ENCODE peak calls at places on chromosomes 16 and 17, in seven cellular contexts. One of them, this sample, is unnamed. For H3K36me3 and H3K4me1, the result is how much of the 10 kb centered on the place peaks cover.

GRCh38 chr17:6910987-6911603 is 79.6 kb upstream of the TEKT1 start:
- DNase-seq in ovary: no peak
- DNase-seq in CD4-positive, CD25-positive, alpha-beta regulatory T cell: peak
- DNase-seq in esophagus squamous epithelium: no peak
- DNase-seq in CD8-positive, alpha-beta T cell: no peak
- DNase-seq in mucosa of descending colon: no peak
- DNase-seq in tibial nerve: no peak
- DNase-seq in this sample: peak

GRCh38 chr17:5705081-5705875 is 121.0 kb upstream of the NLRP1 start:
- DNase-seq in ovary: no peak
- DNase-seq in CD4-positive, CD25-positive, alpha-beta regulatory T cell: no peak
- DNase-seq in esophagus squamous epithelium: no peak
- DNase-seq in CD8-positive, alpha-beta T cell: no peak
- DNase-seq in mucosa of descending colon: no peak
- DNase-seq in tibial nerve: no peak
- DNase-seq in this sample: peak

GRCh38 chr16:85490971-85491771 is 122.0 kb upstream of the GSE1 start:
- DNase-seq in ovary: no peak
- DNase-seq in CD4-positive, CD25-positive, alpha-beta regulatory T cell: peak
- DNase-seq in esophagus squamous epithelium: no peak
- DNase-seq in CD8-positive, alpha-beta T cell: peak
- DNase-seq in mucosa of descending colon: peak
- DNase-seq in tibial nerve: no peak
- DNase-seq in this sample: no peak

GRCh38 chr17:59342681-59343127 is 11.2 kb downstream of the YPEL2 start:
- DNase-seq in ovary: no peak
- DNase-seq in CD4-positive, CD25-positive, alpha-beta regulatory T cell: no peak
- DNase-seq in esophagus squamous epithelium: no peak
- DNase-seq in CD8-positive, alpha-beta T cell: no peak
- DNase-seq in mucosa of descending colon: no peak
- DNase-seq in tibial nerve: no peak
- DNase-seq in this sample: no peak

GRCh38 chr17:31596382-31597323 is 205.2 kb downstream of the RAB11FIP4 start:
- DNase-seq in ovary: peak
- DNase-seq in CD4-positive, CD25-positive, alpha-beta regulatory T cell: no peak
- DNase-seq in esophagus squamous epithelium: no peak
- DNase-seq in CD8-positive, alpha-beta T cell: no peak
- DNase-seq in mucosa of descending colon: peak
- DNase-seq in tibial nerve: peak
- DNase-seq in this sample: peak

GRCh38 chr16:66928702-66929388 is 3.5 kb upstream of the RRAD start:
- DNase-seq in ovary: no peak
- DNase-seq in CD4-positive, CD25-positive, alpha-beta regulatory T cell: no peak
- DNase-seq in esophagus squamous epithelium: no peak
- DNase-seq in CD8-positive, alpha-beta T cell: no peak
- DNase-seq in mucosa of descending colon: peak
- DNase-seq in tibial nerve: no peak
- DNase-seq in this sample: peak

GRCh38 chr17:38596651-38597050 is 9.1 kb downstream of the SRCIN1 start:
- DNase-seq in ovary: no peak
- DNase-seq in CD4-positive, CD25-positive, alpha-beta regulatory T cell: no peak
- DNase-seq in esophagus squamous epithelium: no peak
- DNase-seq in CD8-positive, alpha-beta T cell: no peak
- DNase-seq in mucosa of descending colon: no peak
- DNase-seq in tibial nerve: no peak
- DNase-seq in this sample: no peak

GRCh38 chr17:7712111-7712771 is 5.3 kb upstream of the DNAH2 start:
- DNase-seq in ovary: no peak
- DNase-seq in CD4-positive, CD25-positive, alpha-beta regulatory T cell: no peak
- DNase-seq in esophagus squamous epithelium: no peak
- DNase-seq in CD8-positive, alpha-beta T cell: no peak
- DNase-seq in mucosa of descending colon: no peak
- DNase-seq in tibial nerve: no peak
- DNase-seq in this sample: no peak

GRCh38 chr17:43701318-43701743 is 39.6 kb upstream of the MEOX1 start:
- DNase-seq in ovary: no peak
- DNase-seq in CD4-positive, CD25-positive, alpha-beta regulatory T cell: peak
- DNase-seq in esophagus squamous epithelium: no peak
- DNase-seq in CD8-positive, alpha-beta T cell: peak
- DNase-seq in mucosa of descending colon: no peak
- DNase-seq in tibial nerve: no peak
- DNase-seq in this sample: peak

GRCh38 chr16:66523861-66524354 is 26.0 kb downstream of the TK2 start:
- DNase-seq in ovary: no peak
- DNase-seq in CD4-positive, CD25-positive, alpha-beta regulatory T cell: peak
- DNase-seq in esophagus squamous epithelium: no peak
- DNase-seq in CD8-positive, alpha-beta T cell: peak
- DNase-seq in mucosa of descending colon: no peak
- DNase-seq in tibial nerve: no peak
- DNase-seq in this sample: no peak

GRCh38 chr17:82386881-82387498 is 15.4 kb downstream of the UTS2R start:
- DNase-seq in ovary: no peak
- DNase-seq in CD4-positive, CD25-positive, alpha-beta regulatory T cell: no peak
- DNase-seq in esophagus squamous epithelium: no peak
- DNase-seq in CD8-positive, alpha-beta T cell: no peak
- DNase-seq in mucosa of descending colon: no peak
- DNase-seq in tibial nerve: no peak
- DNase-seq in this sample: no peak
- H3K4me3 ChIP-seq in ovary: no peak
- H3K4me3 ChIP-seq in CD4-positive, CD25-positive, alpha-beta regulatory T cell: no peak
- H3K4me3 ChIP-seq in esophagus squamous epithelium: no peak
- H3K4me3 ChIP-seq in CD8-positive, alpha-beta T cell: no peak
- H3K4me3 ChIP-seq in mucosa of descending colon: no peak
- H3K4me3 ChIP-seq in tibial nerve: no peak
- H3K4me3 ChIP-seq in this sample: no peak

DNA sequence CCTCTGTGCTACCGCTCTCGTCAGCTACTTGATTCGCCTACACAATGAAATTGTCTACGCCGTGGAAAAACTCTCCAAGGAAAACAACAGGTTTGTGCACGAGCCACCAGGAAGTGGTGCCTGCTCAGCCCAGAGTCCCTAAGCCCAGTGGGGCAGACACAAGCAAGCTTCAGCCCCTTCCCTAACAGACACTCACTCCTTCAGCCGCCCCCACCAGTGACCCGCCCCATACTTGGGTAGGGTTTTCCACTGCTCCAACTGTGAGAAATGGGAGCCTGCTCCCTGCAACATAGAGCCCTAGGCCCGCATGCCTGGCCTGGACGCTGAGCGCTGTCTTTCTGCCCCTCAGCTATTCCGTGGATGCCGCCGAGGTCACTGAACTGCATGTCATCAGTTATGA is 28.6 kb upstream of the ENDOV start:
- DNase-seq in ovary: no peak
- DNase-seq in CD4-positive, CD25-positive, alpha-beta regulatory T cell: no peak
- DNase-seq in esophagus squamous epithelium: no peak
- DNase-seq in CD8-positive, alpha-beta T cell: no peak
- DNase-seq in mucosa of descending colon: no peak
- DNase-seq in tibial nerve: no peak
- DNase-seq in this sample: no peak
- H3K36me3 ChIP-seq in ovary: under half
- H3K36me3 ChIP-seq in CD4-positive, CD25-positive, alpha-beta regulatory T cell: half or more
- H3K36me3 ChIP-seq in esophagus squamous epithelium: half or more
- H3K36me3 ChIP-seq in CD8-positive, alpha-beta T cell: half or more
- H3K36me3 ChIP-seq in mucosa of descending colon: under half
- H3K36me3 ChIP-seq in tibial nerve: under half
- H3K36me3 ChIP-seq in this sample: half or more

DNA sequence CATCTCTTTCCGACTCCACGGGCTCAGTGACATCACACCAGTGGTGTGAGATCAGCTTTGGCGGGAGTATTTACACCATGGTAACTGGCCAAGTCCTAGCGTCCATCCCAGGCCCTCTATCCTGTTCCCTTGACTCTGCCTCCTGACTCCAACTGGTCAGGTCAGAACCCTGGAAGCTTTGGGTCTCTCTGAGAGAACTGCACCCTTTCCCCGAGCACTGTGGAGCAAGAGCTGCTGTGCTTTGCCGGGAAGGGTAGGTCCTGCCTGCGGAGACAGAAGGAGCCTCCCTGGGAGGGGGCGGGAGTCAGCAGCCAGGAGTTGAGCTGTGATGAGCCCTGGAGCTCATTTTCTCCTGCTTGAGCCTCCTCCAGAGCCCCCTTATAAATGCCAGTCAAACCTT is 212.1 kb upstream of the TNRC6C start:
- DNase-seq in ovary: no peak
- DNase-seq in CD4-positive, CD25-positive, alpha-beta regulatory T cell: no peak
- DNase-seq in esophagus squamous epithelium: no peak
- DNase-seq in CD8-positive, alpha-beta T cell: no peak
- DNase-seq in mucosa of descending colon: no peak
- DNase-seq in tibial nerve: peak
- DNase-seq in this sample: no peak
- H3K4me1 ChIP-seq in ovary: under half
- H3K4me1 ChIP-seq in CD4-positive, CD25-positive, alpha-beta regulatory T cell: under half
- H3K4me1 ChIP-seq in esophagus squamous epithelium: under half
- H3K4me1 ChIP-seq in CD8-positive, alpha-beta T cell: under half
- H3K4me1 ChIP-seq in mucosa of descending colon: under half
- H3K4me1 ChIP-seq in tibial nerve: under half
- H3K4me1 ChIP-seq in this sample: under half

DNA sequence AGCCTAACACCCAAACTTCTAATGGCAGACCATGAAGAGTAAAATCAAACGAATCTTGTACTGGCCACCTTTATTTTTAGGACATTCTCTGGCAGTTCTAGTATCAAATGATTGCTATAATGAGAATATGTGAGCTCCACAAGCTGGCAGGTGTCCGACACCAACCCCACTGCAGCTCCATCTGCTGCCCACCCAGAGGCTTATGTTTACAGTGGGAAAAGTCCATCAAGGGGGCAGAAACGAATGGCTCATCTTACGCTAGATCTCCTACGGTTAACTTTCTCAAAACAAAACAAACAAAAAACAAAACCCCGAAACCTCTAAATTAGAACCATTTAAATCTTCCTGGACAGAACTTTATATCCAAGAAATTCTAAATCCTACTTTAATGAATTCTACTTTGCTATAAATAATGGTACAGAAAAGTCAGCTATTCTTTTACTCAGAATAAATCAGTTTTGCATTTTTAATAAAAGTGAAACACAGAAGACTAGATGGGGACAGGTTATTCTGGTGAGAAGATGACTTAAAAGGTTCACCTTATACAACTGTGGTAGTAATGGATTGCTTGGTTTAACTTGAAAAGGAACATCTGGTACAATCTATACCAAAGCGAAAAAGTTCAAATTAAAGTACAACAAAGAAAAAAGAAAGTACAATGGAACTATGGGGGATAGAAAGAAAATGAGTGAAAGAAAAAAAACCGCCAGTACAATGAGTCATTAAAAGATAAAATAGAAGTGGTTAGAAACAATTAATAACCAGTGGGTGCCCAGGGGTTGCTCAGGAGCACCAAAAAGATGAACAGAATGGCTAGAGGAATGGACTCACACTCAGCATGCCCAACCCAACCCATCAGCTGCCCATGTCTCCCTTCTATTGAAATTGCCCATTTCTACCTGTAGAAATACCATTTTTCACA is 40.2 kb downstream of the GRB2 start:
- DNase-seq in ovary: no peak
- DNase-seq in CD4-positive, CD25-positive, alpha-beta regulatory T cell: no peak
- DNase-seq in esophagus squamous epithelium: no peak
- DNase-seq in CD8-positive, alpha-beta T cell: no peak
- DNase-seq in mucosa of descending colon: no peak
- DNase-seq in tibial nerve: no peak
- DNase-seq in this sample: no peak
- H3K4me3 ChIP-seq in ovary: no peak
- H3K4me3 ChIP-seq in CD4-positive, CD25-positive, alpha-beta regulatory T cell: peak
- H3K4me3 ChIP-seq in esophagus squamous epithelium: no peak
- H3K4me3 ChIP-seq in CD8-positive, alpha-beta T cell: no peak
- H3K4me3 ChIP-seq in mucosa of descending colon: no peak
- H3K4me3 ChIP-seq in tibial nerve: no peak
- H3K4me3 ChIP-seq in this sample: no peak